ENCODE peak calls at places on chromosomes 5 and 9, in six cellular contexts. C is H9, Z is GM20000, W is tibial nerve, R is osteocyte, S is PC-9. X is an unnamed sample.

GRCh38 chr5:172420215-172420934 is 34.0 kb downstream of the SH3PXD2B start:
- DNase-seq in C (peak; percentile 70), R (no peak), S (peak; percentile 90), W (peak; percentile 95), Z (peak; percentile 34), X (peak; percentile 94)

GRCh38 chr9:128399851-128400250 is 20.8 kb upstream of the CERCAM start:
- DNase-seq in S (no peak), C (no peak), W (no peak), Z (no peak), R (no peak), X (no peak)

GRCh38 chr5:5332287-5332686 is 90.2 kb upstream of the ICE1 start:
- DNase-seq in C (no peak), S (no peak), W (no peak), Z (no peak), R (no peak), X (no peak)

GRCh38 chr5:72248352-72249032 is 71.5 kb downstream of the MRPS27 start:
- DNase-seq in Z (no peak), S (peak; percentile 71), R (no peak), W (peak; percentile 41), C (no peak), X (peak; percentile 67)

GRCh38 chr5:98587166-98587565 is 186.3 kb upstream of the RGMB start:
- DNase-seq in C (no peak), Z (no peak), S (no peak), R (no peak), W (no peak), X (no peak)

GRCh38 chr9:2101524-2101923 is 86.4 kb downstream of the SMARCA2 start:
- DNase-seq in Z (no peak), R (no peak), W (no peak), C (no peak), S (no peak), X (no peak)

GRCh38 chr9:129290606-129291005 is 112.5 kb upstream of the IER5L start:
- DNase-seq in S (no peak), Z (no peak), W (no peak), R (no peak), C (no peak), X (no peak)

GRCh38 chr5:93583799-93584530 is 943 bp downstream of the NR2F1 start:
- DNase-seq in W (no peak), S (no peak), R (no peak), C (no peak), Z (no peak), X (no peak)

GRCh38 chr5:73380052-73380451 is 68.5 kb downstream of the FOXD1 start:
- DNase-seq in S (no peak), R (no peak), Z (no peak), W (peak; percentile 34), C (no peak), X (no peak)

GRCh38 chr5:10863763-10864383 is 102.8 kb upstream of the DAP start:
- DNase-seq in R (no peak), S (no peak), W (peak; percentile 43), C (peak; percentile 73), Z (peak; percentile 79), X (no peak)

GRCh38 chr5:10867408-10868303 is 106.6 kb upstream of the DAP start:
- DNase-seq in S (no peak), W (no peak), R (no peak), C (no peak), Z (no peak), X (no peak)

DNA sequence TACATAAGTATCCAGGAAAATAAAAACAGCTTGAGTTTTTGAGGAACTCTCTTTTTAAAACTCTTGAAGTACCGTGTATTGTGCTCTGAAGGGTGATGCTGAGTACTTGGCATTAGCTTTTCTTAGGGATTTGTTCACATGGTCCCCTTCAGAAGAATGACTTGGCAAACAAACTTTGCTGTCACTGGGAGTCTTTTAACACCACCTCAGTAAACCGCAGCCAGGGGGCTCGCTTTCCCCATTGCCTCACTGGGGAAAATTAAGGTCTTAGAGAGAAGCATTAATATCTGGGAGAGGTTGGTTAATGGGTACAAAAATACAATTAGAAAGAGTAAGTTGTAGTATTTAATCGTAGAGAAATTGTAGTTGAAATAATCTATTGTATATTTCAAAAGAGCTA is 105.9 kb upstream of the DAP start:
- DNase-seq in C (no peak), W (no peak), S (no peak), R (no peak), Z (no peak), X (no peak)
- TF ChIP-seq CTCF in C (peak; percentile 67), W (no peak), S (peak; percentile 21), R (no peak), Z (no peak), X (no peak)

DNA sequence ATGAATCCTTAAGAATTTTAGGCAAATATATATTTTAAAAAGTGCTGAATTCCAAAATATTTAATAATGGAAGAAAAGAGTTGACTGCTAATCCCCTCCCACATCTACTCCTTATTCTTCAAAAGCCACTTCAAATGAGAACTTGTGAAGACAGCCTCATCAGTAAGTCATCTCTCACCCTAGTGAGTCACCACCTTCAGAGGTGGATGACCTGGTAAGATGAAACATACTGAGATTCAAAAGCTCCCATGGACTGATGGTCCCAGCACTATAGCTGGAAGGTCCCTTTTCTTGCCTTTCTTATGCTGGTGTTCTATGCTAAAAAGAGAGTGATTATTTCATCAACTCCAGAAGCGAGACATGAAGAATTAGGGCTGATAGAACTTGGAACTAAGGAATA is 37.8 kb upstream of the SPDL1 start:
- DNase-seq in Z (peak; percentile 4), W (no peak), C (no peak), S (no peak), R (no peak), X (no peak)
- TF ChIP-seq CTCF in Z (no peak), W (no peak), C (no peak), S (no peak), R (no peak), X (no peak)

DNA sequence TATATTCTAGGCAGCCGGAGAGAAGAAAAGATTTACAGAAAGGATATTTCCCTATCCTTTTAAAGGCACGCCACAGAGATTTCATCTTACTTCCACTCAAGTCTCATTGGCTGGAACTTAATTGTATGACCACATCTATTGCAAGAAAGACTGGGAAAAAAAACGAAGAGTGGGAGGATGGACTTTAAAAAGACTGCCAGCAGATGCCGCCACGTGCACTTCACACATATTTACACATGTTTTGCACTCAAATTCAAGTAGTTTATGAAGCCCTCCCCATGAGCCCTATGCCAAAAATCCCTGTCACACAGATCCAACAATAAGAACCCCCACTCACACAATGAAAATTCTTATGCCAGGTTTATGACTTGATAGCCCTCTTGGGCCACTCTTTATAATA is 138.5 kb upstream of the TYRP1 start:
- DNase-seq in W (no peak), Z (no peak), C (peak; percentile 37), S (no peak), R (no peak), X (no peak)
- TF ChIP-seq CTCF in W (no peak), Z (no peak), C (peak; percentile 60), S (no peak), R (peak; percentile 57), X (no peak)

GRCh38 chr9:35616681-35617459 is 1.3 kb downstream of the CD72 start:
- DNase-seq in S (no peak), C (peak; percentile 72), Z (peak; percentile 84), R (no peak), W (peak; percentile 44), X (no peak)
- TF ChIP-seq CTCF in S (no peak), C (no peak), Z (no peak), R (no peak), W (no peak), X (peak; percentile 1)

GRCh38 chr5:110333384-110333783 is 393.1 kb downstream of the TMEM232 start:
- DNase-seq in C (peak; percentile 51), S (no peak), W (no peak), Z (no peak), R (no peak), X (no peak)
- TF ChIP-seq CTCF in C (peak; percentile 80), S (no peak), W (no peak), Z (no peak), R (peak; percentile 19), X (no peak)

GRCh38 chr9:110340306-110340705 is 2.6 kb upstream of the TXNDC8 start:
- DNase-seq in C (peak; percentile 30), S (no peak), Z (no peak), W (no peak), R (no peak), X (no peak)
- TF ChIP-seq CTCF in C (peak; percentile 72), S (peak; percentile 43), Z (no peak), W (no peak), R (peak; percentile 46), X (peak; percentile 33)

GRCh38 chr9:137461316-137461662 is 2.2 kb upstream of the NSMF start:
- DNase-seq in Z (no peak), R (no peak), S (no peak), W (no peak), C (no peak), X (no peak)

GRCh38 chr9:137463194-137463930 is 4.2 kb upstream of the NSMF start:
- DNase-seq in Z (no peak), R (no peak), S (no peak), C (no peak), W (no peak), X (no peak)

GRCh38 chr9:137460363-137461315 is 1.5 kb upstream of the NSMF start:
- DNase-seq in S (no peak), W (no peak), R (no peak), C (peak; percentile 28), Z (no peak), X (no peak)

GRCh38 chr9:137462396-137463193 is 3.5 kb upstream of the NSMF start:
- DNase-seq in C (no peak), Z (no peak), R (no peak), W (no peak), S (no peak), X (no peak)

GRCh38 chr9:137461663-137462395 is 2.7 kb upstream of the NSMF start:
- DNase-seq in S (no peak), W (no peak), R (no peak), C (peak; percentile 94), Z (peak; percentile 94), X (no peak)
- TF ChIP-seq CTCF in S (no peak), W (no peak), R (no peak), C (peak; percentile 44), Z (no peak), X (no peak)